ENCODE peak calls at places on chromosomes 7 and 10, in six cellular contexts. L is HTR-8/SVneo; Y is activated CD4-positive, CD25-positive, alpha-beta regulatory T cell; G is stimulated activated CD4-positive, alpha-beta T cell treated with anti-CD3 and anti-CD28 coated beads, Interleukin-15, amount 100 ng/mL, for 24 hours; K is NCI-H2107; C is iPS-NIHi11. O is an unnamed sample.
A peak's percentile ranks its signal among the peaks of the same experiment; 100 is the strongest.

GRCh38 chr10:78341953-78342614 is 308.4 kb downstream of the RPS24 start:
- DNase-seq in Y (no peak), K (no peak), G (no peak), L (no peak), C (no peak), O (no peak)

GRCh38 chr7:38217672-38218071 is 39.6 kb downstream of the STARD3NL start:
- DNase-seq in G (no peak), C (no peak), Y (no peak), K (no peak), L (no peak), O (no peak)

GRCh38 chr10:117596666-117597065 is 54.1 kb downstream of the EMX2 start:
- DNase-seq in C (no peak), L (no peak), G (no peak), K (no peak), Y (no peak), O (no peak)

GRCh38 chr10:72466018-72466417 is 111.3 kb upstream of the DNAJB12 start:
- DNase-seq in K (no peak), L (no peak), Y (no peak), C (no peak), G (no peak), O (no peak)

GRCh38 chr7:130277763-130278643 is 11.3 kb downstream of the CPA2 start:
- DNase-seq in C (peak; percentile 68), L (no peak), K (no peak), G (no peak), Y (no peak), O (no peak)

GRCh38 chr10:28266449-28267224 is 36.2 kb downstream of the MPP7 start:
- DNase-seq in G (no peak), K (no peak), C (no peak), L (no peak), Y (no peak), O (no peak)

GRCh38 chr10:30748152-30748845 is 118.7 kb upstream of the LYZL2 start:
- DNase-seq in K (no peak), G (no peak), L (no peak), Y (no peak), C (no peak), O (no peak)

GRCh38 chr7:45421096-45421495 is 153.1 kb upstream of the ADCY1 start:
- DNase-seq in Y (no peak), G (no peak), K (no peak), C (no peak), L (no peak), O (no peak)

GRCh38 chr10:77531441-77532001 is 106.1 kb downstream of the KCNMA1 start:
- DNase-seq in L (peak; percentile 74), Y (no peak), K (peak; percentile 15), C (peak; percentile 33), G (no peak), O (no peak)

GRCh38 chr7:1032536-1033181 is 11.7 kb upstream of the GPR146 start:
- DNase-seq in L (no peak), Y (no peak), G (no peak), C (no peak), K (no peak), O (no peak)

GRCh38 chr10:14560274-14560673 is 214.4 kb downstream of the FAM107B start:
- DNase-seq in G (peak; percentile 85), L (peak; percentile 37), C (peak; percentile 36), Y (peak; percentile 55), K (no peak), O (peak; percentile 52)

GRCh38 chr10:8296090-8296741 is 241.7 kb downstream of the GATA3 start:
- DNase-seq in L (no peak), G (no peak), K (no peak), C (peak; percentile 47), Y (no peak), O (no peak)

GRCh38 chr10:113879691-113880090 is 25.2 kb downstream of the NHLRC2 start:
- DNase-seq in L (no peak), K (no peak), C (no peak), G (no peak), Y (no peak), O (no peak)

GRCh38 chr7:111893190-111893589 is 313.0 kb downstream of the DOCK4 start:
- DNase-seq in K (no peak), Y (no peak), L (no peak), C (no peak), G (no peak), O (no peak)

GRCh38 chr10:103713676-103714075 is 141.7 kb downstream of the SH3PXD2A start:
- DNase-seq in L (no peak), Y (no peak), K (no peak), C (no peak), G (no peak), O (no peak)

GRCh38 chr10:113441220-113441619 is 111.6 kb upstream of the HABP2 start:
- DNase-seq in K (no peak), G (no peak), Y (no peak), L (no peak), C (no peak), O (no peak)

GRCh38 chr7:28986723-28987122 is 28.6 kb upstream of the TRIL start:
- DNase-seq in L (no peak), Y (no peak), G (no peak), C (no peak), K (no peak), O (no peak)

GRCh38 chr7:134364619-134365037 is 47.9 kb upstream of the SLC35B4 start:
- DNase-seq in K (no peak), C (no peak), Y (no peak), L (peak; percentile 5), G (no peak), O (no peak)

GRCh38 chr7:22563115-22563514 is 63.1 kb upstream of the STEAP1B start:
- DNase-seq in L (no peak), Y (no peak), C (no peak), G (no peak), K (no peak), O (no peak)

GRCh38 chr7:140645166-140645565 is 4.6 kb upstream of the DENND2A start:
- DNase-seq in K (no peak), G (peak; percentile 35), Y (no peak), C (peak; percentile 63), L (no peak), O (no peak)

GRCh38 chr10:29719281-29719675 is 84.5 kb upstream of the SVIL start:
- DNase-seq in C (no peak), K (no peak), L (no peak), G (no peak), Y (no peak), O (no peak)